ENCODE peak calls at places on chromosomes 7 and 10, in seven cellular contexts. B, W, H, E, A, Y and L are unnamed samples.

GRCh38 chr7:24907311-24907886 is 72.6 kb downstream of the OSBPL3 start:
- DNase-seq in B (no peak), W (peak), H (no peak), E (peak), A (no peak), Y (no peak), L (no peak)

GRCh38 chr10:7950981-7951847 is 103.3 kb upstream of the GATA3 start:
- DNase-seq in B (no peak), W (peak), H (no peak), E (no peak), A (no peak), Y (no peak), L (no peak)

GRCh38 chr10:94641480-94641879 is 42.0 kb upstream of the CYP2C18 start:
- DNase-seq in B (no peak), W (no peak), H (no peak), E (no peak), A (no peak), Y (no peak), L (no peak)

GRCh38 chr7:50356212-50356944 is 51.9 kb downstream of the IKZF1 start:
- DNase-seq in B (no peak), W (no peak), H (no peak), E (no peak), A (no peak), Y (peak), L (no peak)

GRCh38 chr10:95451568-95452524 is 109.3 kb downstream of the SORBS1 start:
- DNase-seq in B (no peak), W (peak), H (no peak), E (no peak), A (no peak), Y (no peak), L (no peak)

GRCh38 chr7:70695804-70696104 is 436.2 kb upstream of the GALNT17 start:
- DNase-seq in B (no peak), W (no peak), H (peak), E (no peak), A (no peak), Y (no peak), L (peak)

GRCh38 chr10:78047314-78047891 is 13.7 kb downstream of the RPS24 start:
- DNase-seq in B (peak), W (peak), H (peak), E (peak), A (peak), Y (peak), L (peak)

GRCh38 chr10:111075577-111076185 is 1.1 kb upstream of the ADRA2A start:
- DNase-seq in B (no peak), W (no peak), H (no peak), E (no peak), A (no peak), Y (no peak), L (peak)

GRCh38 chr7:55254596-55255500 is 110.3 kb upstream of the LANCL2 start:
- DNase-seq in B (peak), W (peak), H (peak), E (peak), A (peak), Y (peak), L (peak)

GRCh38 chr7:155166673-155167370 is 96.7 kb downstream of the HTR5A start:
- DNase-seq in B (no peak), W (peak), H (no peak), E (peak), A (no peak), Y (no peak), L (no peak)

GRCh38 chr7:114294036-114294435 is 120.6 kb upstream of the FOXP2 start:
- DNase-seq in B (no peak), W (no peak), H (no peak), E (no peak), A (no peak), Y (no peak), L (no peak)

GRCh38 chr10:62043493-62043938 is 142.0 kb downstream of the ARID5B start:
- DNase-seq in B (no peak), W (peak), H (no peak), E (no peak), A (no peak), Y (no peak), L (no peak)

GRCh38 chr7:149414745-149415390 is 46.0 kb downstream of the ZNF777 start:
- DNase-seq in B (no peak), W (no peak), H (peak), E (no peak), A (peak), Y (peak), L (no peak)

GRCh38 chr7:29106128-29106988 is 40.0 kb downstream of the CPVL start:
- DNase-seq in B (peak), W (peak), H (peak), E (peak), A (no peak), Y (peak), L (peak)

GRCh38 chr10:44759122-44759521 is 152.0 kb upstream of the TMEM72 start:
- DNase-seq in B (no peak), W (no peak), H (no peak), E (no peak), A (no peak), Y (no peak), L (no peak)

GRCh38 chr10:48214701-48215100 is 59.8 kb downstream of the FRMPD2 start:
- DNase-seq in B (no peak), W (no peak), H (no peak), E (no peak), A (no peak), Y (no peak), L (no peak)

GRCh38 chr10:62610649-62611229 is 193.8 kb upstream of the ADO start:
- DNase-seq in B (peak), W (peak), H (peak), E (peak), A (peak), Y (peak), L (peak)

GRCh38 chr10:21513035-21513434 is 12.4 kb downstream of the SKIDA1 start:
- DNase-seq in B (no peak), W (no peak), H (no peak), E (no peak), A (no peak), Y (no peak), L (no peak)

GRCh38 chr10:129655007-129655678 is 188.1 kb downstream of the MGMT start:
- DNase-seq in B (no peak), W (no peak), H (no peak), E (no peak), A (no peak), Y (no peak), L (no peak)

GRCh38 chr10:28674782-28675181 is 2.5 kb upstream of the BAMBI start:
- DNase-seq in B (no peak), W (no peak), H (no peak), E (no peak), A (no peak), Y (no peak), L (no peak)

GRCh38 chr10:77637986-77638765 is 568 bp upstream of the KCNMA1 start:
- DNase-seq in B (no peak), W (peak), H (peak), E (peak), A (no peak), Y (no peak), L (peak)

GRCh38 chr10:1382711-1383110 is 326.5 kb downstream of the WDR37 start:
- DNase-seq in B (no peak), W (no peak), H (no peak), E (no peak), A (no peak), Y (no peak), L (no peak)

GRCh38 chr10:26579256-26580063 is 118.0 kb upstream of the PDSS1 start:
- DNase-seq in B (no peak), W (no peak), H (no peak), E (no peak), A (no peak), Y (no peak), L (no peak)

GRCh38 chr7:41315764-41316163 is 387.1 kb downstream of the INHBA start:
- DNase-seq in B (no peak), W (no peak), H (no peak), E (peak), A (no peak), Y (peak), L (no peak)

GRCh38 chr7:133746847-133747246 is 380.3 kb upstream of the LRGUK start:
- DNase-seq in B (no peak), W (no peak), H (no peak), E (peak), A (no peak), Y (no peak), L (no peak)

GRCh38 chr10:125035588-125036298 is 93.8 kb downstream of the ZRANB1 start:
- DNase-seq in B (no peak), W (no peak), H (no peak), E (no peak), A (no peak), Y (no peak), L (no peak)

GRCh38 chr10:95841711-95842498 is 65.9 kb upstream of the CC2D2B start:
- DNase-seq in B (no peak), W (peak), H (peak), E (peak), A (no peak), Y (peak), L (peak)

GRCh38 chr10:93028881-93029280 is 31.7 kb upstream of the CYP26C1 start:
- DNase-seq in B (no peak), W (peak), H (no peak), E (no peak), A (no peak), Y (no peak), L (no peak)

GRCh38 chr10:42753126-42753506 is 29.5 kb upstream of the BMS1 start:
- DNase-seq in B (peak), W (peak), H (peak), E (peak), A (peak), Y (peak), L (peak)
- TF ChIP-seq CTCF in B (peak), W (peak), H (peak), E (peak), A (peak), Y (peak), L (peak)

DNA sequence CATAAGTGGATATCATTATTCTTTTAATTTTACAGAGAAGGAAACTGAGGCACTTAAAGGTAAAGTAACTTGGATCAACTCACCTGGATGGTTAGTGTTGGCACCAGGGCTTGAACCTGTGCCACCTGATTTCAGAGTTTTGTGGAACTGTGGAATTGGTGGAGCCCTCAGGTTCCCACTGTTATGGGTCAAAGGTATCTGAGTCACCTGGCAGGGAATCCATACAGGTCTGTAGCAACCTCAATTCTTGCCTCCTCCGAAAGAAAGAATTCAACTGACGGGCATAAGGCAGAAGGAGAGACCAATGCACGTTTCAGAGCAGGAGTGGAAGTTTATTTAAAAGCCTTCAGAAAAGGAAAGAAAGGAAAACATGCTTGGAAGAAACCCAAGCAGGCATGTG is 25.2 kb upstream of the ADAMTS14 start:
- DNase-seq in B (no peak), W (peak), H (no peak), E (no peak), A (no peak), Y (no peak), L (no peak)
- TF ChIP-seq CTCF in B (no peak), W (no peak), H (no peak), E (no peak), A (no peak), Y (no peak), L (no peak)

GRCh38 chr7:21299766-21300165 is 128.1 kb upstream of the SP4 start:
- DNase-seq in B (no peak), W (no peak), H (no peak), E (no peak), A (no peak), Y (no peak), L (no peak)

DNA sequence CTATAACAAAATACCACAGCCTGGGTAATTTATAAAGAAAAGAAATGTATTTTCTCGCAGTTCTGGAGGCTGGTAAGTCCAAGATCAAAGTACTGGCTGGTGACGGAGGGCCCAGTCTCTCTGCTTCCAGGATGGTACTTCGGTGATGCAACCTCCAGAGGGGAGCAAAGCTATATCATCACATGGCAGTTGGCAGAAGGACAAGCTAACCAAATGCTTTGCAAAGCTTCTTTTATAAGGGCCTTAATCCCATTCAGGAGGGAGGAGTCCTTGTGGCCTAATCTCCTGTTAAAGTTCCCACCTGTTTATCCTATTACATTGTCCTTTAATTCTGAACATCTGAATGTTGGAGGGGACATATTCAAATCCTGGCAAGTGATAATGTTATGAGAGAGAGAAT is 134.1 kb upstream of the SP4 start:
- DNase-seq in B (no peak), W (peak), H (no peak), E (no peak), A (no peak), Y (no peak), L (no peak)
- TF ChIP-seq CTCF in B (no peak), W (no peak), H (no peak), E (no peak), A (no peak), Y (no peak), L (no peak)

DNA sequence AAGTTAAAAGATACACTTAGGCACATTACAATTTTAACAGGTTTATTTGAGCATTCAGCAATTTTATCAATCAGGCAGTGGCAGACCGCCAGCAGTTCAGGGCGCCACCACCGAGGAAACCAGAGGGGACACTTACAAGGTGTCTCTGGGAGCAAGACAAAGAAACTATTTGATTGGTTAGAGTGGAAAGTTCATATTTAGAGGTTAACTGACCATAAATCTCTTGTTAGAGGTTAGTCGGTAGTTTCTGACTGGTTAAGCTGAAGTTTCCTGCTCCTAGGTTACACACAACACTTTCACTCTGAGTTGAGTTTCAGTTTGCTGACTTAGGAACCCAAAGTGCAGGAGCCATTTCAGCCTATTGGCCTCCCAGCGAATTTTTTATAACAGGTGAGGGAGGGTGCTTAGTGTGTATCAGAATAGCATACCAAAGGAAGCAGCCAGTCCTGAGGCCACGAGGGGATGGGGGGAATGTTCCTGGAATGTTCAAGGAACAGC is 10.8 kb upstream of the PVRIG start:
- DNase-seq in B (peak), W (no peak), H (no peak), E (no peak), A (no peak), Y (no peak), L (peak)
- TF ChIP-seq CTCF in B (no peak), W (no peak), H (no peak), E (no peak), A (no peak), Y (no peak), L (no peak)